ENCODE peak calls at places on chromosomes 7 and 10, in seven cellular contexts. Z is fibroblast of lung, L is Panc1, N is MM.1S, I is BJ, T is BE2C, E is SK-N-SH. V is an unnamed sample.

GRCh38 chr7:6320791-6321190 is 48.4 kb upstream of the CYTH3 start:
- DNase-seq in N (peak), L (no peak), Z (no peak), T (no peak), E (no peak), I (no peak), V (no peak)

GRCh38 chr10:80405636-80406035 is 2.7 kb upstream of the PRXL2A start:
- DNase-seq in T (no peak), Z (peak), E (no peak), N (peak), I (no peak), L (no peak), V (no peak)

GRCh38 chr10:132544744-132545658 is 7.4 kb downstream of the INPP5A start:
- DNase-seq in N (no peak), T (no peak), E (no peak), L (no peak), I (no peak), Z (no peak), V (no peak)

GRCh38 chr7:30931161-30931926 is 19.7 kb downstream of the AQP1 start:
- DNase-seq in T (no peak), Z (no peak), N (no peak), I (no peak), E (peak), L (no peak), V (no peak)

GRCh38 chr10:27779462-27779861 is 33.8 kb upstream of the MKX start:
- DNase-seq in N (no peak), Z (no peak), I (peak), E (no peak), L (no peak), T (no peak), V (peak)

GRCh38 chr7:82534687-82535086 is 91.1 kb upstream of the CACNA2D1 start:
- DNase-seq in T (no peak), E (no peak), N (no peak), I (no peak), L (no peak), Z (peak), V (peak)

GRCh38 chr10:102408728-102409603 is 9.6 kb downstream of the PSD start:
- DNase-seq in Z (peak), N (no peak), E (peak), I (no peak), L (no peak), T (peak), V (no peak)

GRCh38 chr7:33107136-33108066 is 1.8 kb downstream of the RP9 start:
- DNase-seq in T (peak), N (peak), L (no peak), I (no peak), Z (peak), E (peak), V (peak)

GRCh38 chr7:6306471-6306870 is 34.0 kb upstream of the CYTH3 start:
- DNase-seq in N (no peak), L (peak), Z (peak), I (peak), T (no peak), E (no peak), V (peak)

GRCh38 chr7:155315977-155316376 is 18.3 kb downstream of the INSIG1 start:
- DNase-seq in I (no peak), L (no peak), Z (no peak), E (no peak), T (no peak), N (no peak), V (no peak)

GRCh38 chr7:130959743-130960207 is 225.8 kb upstream of the KLF14 start:
- DNase-seq in Z (peak), T (no peak), I (no peak), N (no peak), E (no peak), L (no peak), V (peak)

GRCh38 chr10:52599586-52600200 is 172.9 kb downstream of the MBL2 start:
- DNase-seq in L (no peak), Z (no peak), E (peak), I (no peak), N (no peak), T (peak), V (no peak)

GRCh38 chr7:17233643-17234397 is 64.6 kb upstream of the AHR start:
- DNase-seq in Z (no peak), L (peak), N (no peak), E (no peak), T (no peak), I (no peak), V (peak)

GRCh38 chr10:92849234-92849525 is 860 bp downstream of the EXOC6 start:
- DNase-seq in T (no peak), L (no peak), N (peak), Z (no peak), E (no peak), I (no peak), V (no peak)

GRCh38 chr7:50748472-50748871 is 34.2 kb downstream of the GRB10 start:
- DNase-seq in E (no peak), L (no peak), I (no peak), Z (no peak), N (no peak), T (no peak), V (no peak)

GRCh38 chr7:50393547-50394252 is 56.5 kb downstream of the FIGNL1 start:
- DNase-seq in Z (no peak), N (peak), T (no peak), L (no peak), E (no peak), I (no peak), V (no peak)

GRCh38 chr10:130394832-130395231 is 258.6 kb downstream of the GLRX3 start:
- DNase-seq in T (no peak), I (no peak), L (no peak), Z (no peak), E (no peak), N (no peak), V (no peak)

DNA sequence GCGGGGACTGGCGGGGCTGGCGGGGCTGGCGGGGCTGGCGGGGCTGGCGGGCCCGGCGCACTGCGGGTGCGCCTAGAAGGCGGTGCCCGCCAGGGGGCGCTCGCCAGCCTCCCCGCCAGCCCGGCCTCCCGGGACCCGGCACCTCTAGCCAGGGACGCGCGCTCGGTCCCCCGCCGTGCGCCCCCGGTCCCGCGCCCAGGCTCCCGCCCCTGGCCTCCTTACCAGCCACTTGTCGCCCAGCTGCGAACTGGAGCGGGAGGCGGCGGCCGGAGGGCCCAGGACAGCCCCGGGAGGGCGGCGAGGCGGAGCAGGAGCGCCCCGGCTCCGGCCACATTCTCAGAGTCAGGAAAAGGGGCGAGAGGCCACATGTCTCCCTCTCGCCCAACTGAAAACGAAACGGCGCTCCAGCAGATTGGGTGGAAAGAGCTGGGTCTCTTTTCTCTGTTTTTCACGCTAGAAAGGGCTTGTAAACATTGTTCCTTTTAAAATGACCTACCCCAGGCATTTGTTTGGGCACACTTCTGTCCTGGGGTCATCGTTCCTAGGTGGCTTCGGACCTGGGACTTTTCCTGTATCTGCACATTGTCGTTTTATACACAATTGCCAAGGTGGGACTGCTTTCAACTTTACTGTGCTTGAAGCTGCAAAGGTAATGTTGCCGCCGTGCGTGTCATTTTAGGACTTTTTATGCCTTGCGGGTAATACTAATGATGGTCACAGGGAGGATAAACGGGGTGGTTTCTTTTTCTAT is 378 bp upstream of the PRKCQ start:
- DNase-seq in L (no peak), T (peak), E (peak), Z (peak), N (peak), I (peak), V (peak)
- TF ChIP-seq CTCF in L (peak), T (no peak), E (peak), Z (peak), N (peak), I (no peak), V (no peak)

GRCh38 chr10:67280405-67280804 is 354.6 kb downstream of the LRRTM3 start:
- DNase-seq in N (no peak), L (no peak), T (no peak), I (no peak), Z (no peak), E (no peak), V (no peak)
- H3K4me3 ChIP-seq in N (no peak), L (no peak), T (no peak), I (no peak), Z (no peak), E (no peak), V (no peak)

GRCh38 chr10:84139126-84140035 is at the start of gene GHITM:
- DNase-seq in T (peak), Z (peak), N (peak), E (peak), I (peak), L (peak), V (peak)
- TF ChIP-seq CTCF in T (peak), Z (peak), N (peak), E (peak), I (peak), L (peak), V (peak)

DNA sequence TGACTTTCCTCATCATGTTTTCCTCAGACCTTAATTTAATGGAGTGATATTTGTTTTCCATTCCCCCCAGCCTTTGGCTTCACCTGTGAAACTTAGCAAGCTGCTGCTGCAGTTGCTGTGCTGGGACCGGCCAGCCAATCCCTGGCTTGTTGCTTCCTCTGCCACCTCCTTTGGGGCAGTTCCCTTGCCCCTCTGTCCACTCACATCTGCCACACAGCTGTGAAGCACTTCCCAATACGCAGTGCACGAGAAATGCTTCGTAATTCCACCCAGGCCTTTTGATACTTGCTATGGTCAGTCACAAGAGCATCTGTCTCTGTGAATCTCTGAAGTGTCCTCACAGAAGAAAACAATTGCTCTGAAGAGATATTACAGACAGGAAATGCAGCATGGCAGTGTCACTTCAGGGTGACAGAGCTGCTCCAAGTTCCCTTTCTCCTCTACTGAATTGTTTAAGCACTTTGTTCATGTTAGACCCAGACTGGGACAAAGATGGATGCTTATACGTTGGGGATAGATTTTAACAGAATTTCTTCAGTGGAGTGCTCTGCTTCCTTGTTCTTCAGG is 208.5 kb downstream of the PTEN start:
- DNase-seq in T (no peak), Z (no peak), E (no peak), L (no peak), N (no peak), I (no peak), V (no peak)
- H3K4me3 ChIP-seq in T (no peak), Z (no peak), E (no peak), L (no peak), N (no peak), I (no peak), V (no peak)

GRCh38 chr7:43328785-43329380 is 216.4 kb downstream of the HECW1 start:
- DNase-seq in L (no peak), E (no peak), Z (no peak), N (no peak), T (no peak), I (no peak), V (no peak)
- TF ChIP-seq CTCF in L (no peak), E (no peak), Z (no peak), N (no peak), T (no peak), I (no peak), V (no peak)

V was measured in fibroblast of mammary gland.